ENCODE peak calls at places on chromosomes 13 and 19, in nine cellular contexts. G is A172; M is sigmoid colon; K is stimulated activated CD4-positive, alpha-beta T cell treated with anti-CD3 and anti-CD28 coated beads, TNF-alpha, amount 100 ng/mL, for 4 hours; Z is left ventricle myocardium inferior; I is psoas muscle; C is cerebellar cortex; V is mesendoderm; R is mucosa of gallbladder. Y is an unnamed sample.

GRCh38 chr19:17420267-17420924 is 549 bp downstream of the MVB12A start:
- DNase-seq in G (no peak), R (peak; percentile 27), M (peak; percentile 74), Z (peak; percentile 23), I (peak; percentile 64), V (peak; percentile 43), C (no peak), K (no peak), Y (no peak)

GRCh38 chr13:41497436-41497835 is 40.1 kb downstream of the RGCC start:
- DNase-seq in G (no peak), C (no peak), R (no peak), M (no peak), Z (no peak), I (no peak), V (no peak), K (no peak), Y (no peak)

GRCh38 chr13:111383591-111384440 is 63.4 kb downstream of the TEX29 start:
- DNase-seq in R (no peak), V (no peak), M (no peak), K (no peak), Z (no peak), G (no peak), C (no peak), I (no peak), Y (no peak)

GRCh38 chr13:99898421-99898820 is 73.1 kb downstream of the ZIC5 start:
- DNase-seq in K (no peak), Z (no peak), R (no peak), I (no peak), C (peak; percentile 86), M (no peak), V (no peak), G (no peak), Y (no peak)

GRCh38 chr13:44974056-44974798 is 15.0 kb downstream of the NUFIP1 start:
- DNase-seq in I (no peak), V (no peak), G (peak; percentile 25), Z (no peak), R (peak; percentile 56), C (no peak), M (no peak), K (no peak), Y (no peak)

GRCh38 chr19:32318884-32319520 is 26.4 kb upstream of the ZNF507 start:
- DNase-seq in K (no peak), V (peak; percentile 92), C (peak; percentile 21), I (no peak), G (peak; percentile 19), Z (no peak), R (no peak), M (no peak), Y (no peak)

GRCh38 chr13:43494206-43494605 is 292.6 kb downstream of the ENOX1 start:
- DNase-seq in Z (no peak), G (no peak), K (no peak), M (no peak), I (no peak), V (no peak), R (no peak), C (no peak), Y (no peak)

GRCh38 chr13:47846886-47847285 is 154.2 kb downstream of the SUCLA2 start:
- DNase-seq in M (no peak), K (no peak), G (no peak), C (no peak), V (no peak), I (no peak), Z (no peak), R (no peak), Y (no peak)

GRCh38 chr19:6187374-6187773 is 51.9 kb downstream of the ACSBG2 start:
- DNase-seq in R (no peak), M (no peak), Z (no peak), G (no peak), K (no peak), C (no peak), I (no peak), V (no peak), Y (no peak)

GRCh38 chr13:42333613-42334328 is 61.8 kb downstream of the AKAP11 start:
- DNase-seq in V (peak; percentile 73), R (no peak), I (no peak), G (peak; percentile 29), K (no peak), M (no peak), C (peak; percentile 13), Z (no peak), Y (no peak)

GRCh38 chr19:34461375-34462100 is 20.0 kb upstream of the WTIP start:
- DNase-seq in G (no peak), K (no peak), R (no peak), Z (no peak), C (no peak), M (no peak), V (no peak), I (no peak), Y (no peak)

GRCh38 chr13:73054712-73055111 is 4.1 kb upstream of the KLF5 start:
- DNase-seq in I (no peak), K (no peak), V (no peak), M (no peak), R (no peak), G (no peak), Z (no peak), C (no peak), Y (no peak)

GRCh38 chr13:38763446-38764381 is 76.8 kb downstream of the FREM2 start:
- DNase-seq in G (peak; percentile 8), Z (no peak), M (no peak), R (no peak), K (no peak), C (peak; percentile 44), I (no peak), V (peak; percentile 77), Y (no peak)

GRCh38 chr19:30144242-30144758 is 202.3 kb downstream of the URI1 start:
- DNase-seq in V (no peak), G (no peak), R (no peak), M (no peak), Z (no peak), I (peak; percentile 10), K (no peak), C (no peak), Y (no peak)

GRCh38 chr13:94711561-94712286 is 621 bp downstream of the SOX21 start:
- DNase-seq in C (no peak), M (peak; percentile 63), G (no peak), K (no peak), I (no peak), V (peak; percentile 59), R (no peak), Z (no peak), Y (no peak)

GRCh38 chr13:99566125-99567083 is 65.1 kb downstream of the TM9SF2 start:
- DNase-seq in Z (no peak), K (no peak), R (no peak), G (no peak), V (no peak), C (no peak), M (no peak), I (no peak), Y (no peak)

GRCh38 chr13:38686635-38687245 is at the start of gene FREM2:
- DNase-seq in M (peak; percentile 68), R (peak; percentile 71), V (peak; percentile 98), C (peak; percentile 12), G (no peak), K (no peak), I (peak; percentile 66), Z (no peak), Y (no peak)

GRCh38 chr13:113110048-113110851 is 4.7 kb downstream of the F7 start:
- DNase-seq in C (no peak), R (no peak), Z (no peak), G (no peak), K (peak; percentile 34), M (peak; percentile 46), V (no peak), I (peak; percentile 47), Y (no peak)

GRCh38 chr13:112959206-112959605 is 9.8 kb upstream of the MCF2L start:
- DNase-seq in Z (peak; percentile 46), G (no peak), C (peak; percentile 72), V (no peak), I (no peak), R (no peak), M (peak; percentile 53), K (no peak), Y (no peak)

GRCh38 chr13:98105929-98106336 is 37.0 kb upstream of the FARP1 start:
- DNase-seq in R (peak; percentile 21), C (no peak), I (no peak), M (no peak), Z (peak; percentile 18), K (no peak), V (no peak), G (no peak), Y (no peak)

GRCh38 chr13:41610426-41610825 is 153.1 kb downstream of the RGCC start:
- DNase-seq in I (peak; percentile 59), V (no peak), C (no peak), K (no peak), Z (peak; percentile 56), R (no peak), G (no peak), M (no peak), Y (no peak)

GRCh38 chr19:31264379-31264778 is 84.9 kb downstream of the TSHZ3 start:
- DNase-seq in M (peak; percentile 52), Z (no peak), R (no peak), V (no peak), G (no peak), C (peak; percentile 9), K (no peak), I (no peak), Y (no peak)

GRCh38 chr19:50728084-50728737 is 5.0 kb downstream of the CLEC11A start:
- DNase-seq in R (peak; percentile 65), C (peak; percentile 95), Z (peak; percentile 76), I (peak; percentile 78), G (no peak), K (peak; percentile 54), M (peak; percentile 91), V (peak; percentile 97), Y (peak; percentile 71)

GRCh38 chr13:80235559-80236296 is 105.2 kb downstream of the SPRY2 start:
- DNase-seq in R (no peak), K (no peak), C (peak; percentile 76), M (no peak), Z (no peak), G (peak; percentile 35), I (no peak), V (no peak), Y (no peak)

GRCh38 chr13:109747524-109747923 is 38.9 kb downstream of the IRS2 start:
- DNase-seq in V (no peak), I (no peak), Z (no peak), C (no peak), R (no peak), K (no peak), M (no peak), G (no peak), Y (no peak)

GRCh38 chr19:55358493-55358892 is 4.0 kb upstream of the COX6B2 start:
- DNase-seq in M (no peak), K (no peak), V (no peak), C (no peak), G (no peak), Z (no peak), I (no peak), R (no peak), Y (no peak)

GRCh38 chr13:74134777-74135305 is 637 bp upstream of the KLF12 start:
- DNase-seq in V (peak; percentile 68), M (peak; percentile 74), Z (peak; percentile 66), C (no peak), I (no peak), R (no peak), G (peak; percentile 24), K (peak; percentile 42), Y (peak; percentile 40)

GRCh38 chr13:42728507-42729180 is 52.7 kb upstream of the FAM216B start:
- DNase-seq in I (no peak), G (no peak), C (no peak), Z (no peak), M (no peak), V (no peak), R (no peak), K (no peak), Y (no peak)

GRCh38 chr19:5621311-5621944 is 1.1 kb downstream of the SAFB2 start:
- DNase-seq in V (no peak), M (peak; percentile 73), Z (no peak), C (no peak), R (no peak), G (no peak), I (peak; percentile 64), K (no peak), Y (no peak)

GRCh38 chr19:511101-511841 is 4.0 kb downstream of the TPGS1 start:
- DNase-seq in V (peak; percentile 95), C (no peak), M (peak; percentile 86), Z (no peak), I (peak; percentile 65), K (peak; percentile 52), R (peak; percentile 41), G (peak; percentile 91), Y (peak; percentile 41)

GRCh38 chr19:6861683-6862286 is 25.6 kb upstream of the ADGRE1 start:
- DNase-seq in M (no peak), R (no peak), I (no peak), G (no peak), C (no peak), K (no peak), V (peak; percentile 10), Z (no peak), Y (no peak)

Y was measured in activated CD4-positive, alpha-beta T cell treated with anti-CD3 and anti-CD28 coated beads, Interleukin-2, amount 50 U/mL, for 24 hours.